ENCODE peak calls at places on chromosomes 13 and 19, in six cellular contexts. M is ELR, D is cardiac muscle cell, R is left colon, Y is stromal cell of bone marrow, X is GF-D8. F is an unnamed sample.

GRCh38 chr19:35206379-35206778 is 22.2 kb downstream of the FAM187B start:
- DNase-seq in Y (no peak), M (no peak), D (no peak), R (no peak), X (peak), F (no peak)

GRCh38 chr13:39159393-39159792 is 121.1 kb downstream of the NHLRC3 start:
- DNase-seq in X (no peak), R (no peak), D (no peak), M (no peak), Y (no peak), F (peak)

GRCh38 chr19:50818859-50819472 is 4.6 kb downstream of the KLK1 start:
- DNase-seq in M (no peak), Y (no peak), R (no peak), X (no peak), D (no peak), F (no peak)

GRCh38 chr13:35471466-35472307 is 4.8 kb downstream of the MAB21L1 start:
- DNase-seq in M (peak), R (no peak), Y (no peak), X (no peak), D (peak), F (no peak)

GRCh38 chr13:98828614-98829013 is 76.1 kb upstream of the SLC15A1 start:
- DNase-seq in R (no peak), X (no peak), M (no peak), Y (no peak), D (no peak), F (no peak)

GRCh38 chr19:3366104-3366760 is at the start of gene NFIC:
- DNase-seq in Y (peak), D (peak), M (peak), X (peak), R (peak), F (peak)

GRCh38 chr13:100789481-100789880 is 114.9 kb upstream of the TMTC4 start:
- DNase-seq in R (no peak), Y (peak), X (no peak), D (no peak), M (no peak), F (peak)

GRCh38 chr19:10430505-10431253 is 10.3 kb downstream of the PDE4A start:
- DNase-seq in X (no peak), M (peak), D (peak), R (peak), Y (no peak), F (peak)

GRCh38 chr13:113243847-113244246 is 34.4 kb downstream of the CUL4A start:
- DNase-seq in D (no peak), R (no peak), Y (no peak), M (no peak), X (no peak), F (no peak)

GRCh38 chr13:111225810-111226546 is 94.5 kb upstream of the TEX29 start:
- DNase-seq in R (no peak), X (no peak), Y (no peak), M (no peak), D (no peak), F (no peak)

GRCh38 chr19:5798244-5798643 is 6.6 kb upstream of the NRTN start:
- DNase-seq in Y (no peak), R (no peak), X (no peak), D (no peak), M (no peak), F (no peak)

GRCh38 chr19:30085394-30085793 is 143.4 kb downstream of the URI1 start:
- DNase-seq in X (no peak), Y (no peak), R (no peak), M (no peak), D (peak), F (no peak)

GRCh38 chr19:33818426-33818825 is 21.8 kb downstream of the KCTD15 start:
- DNase-seq in M (no peak), X (no peak), D (no peak), Y (no peak), R (no peak), F (no peak)

F was measured in dermis blood vessel endothelial cell.